ENCODE peak calls at places on chromosomes 6 and 20, in five cellular contexts. P, T, E, X and C are unnamed samples.

GRCh38 chr6:152635949-152636674 is 1.1 kb downstream of the SYNE1 start:
- DNase-seq in P (no peak), T (no peak), E (no peak), X (no peak), C (peak; percentile 77)

GRCh38 chr20:38227578-38228360 is 32.8 kb downstream of the KIAA1755 start:
- DNase-seq in P (no peak), T (no peak), E (no peak), X (no peak), C (no peak)

GRCh38 chr6:137417411-137417810 is 76.8 kb downstream of the OLIG3 start:
- DNase-seq in P (no peak), T (no peak), E (no peak), X (no peak), C (no peak)

GRCh38 chr6:130385059-130385695 is 19.4 kb downstream of the TMEM200A start:
- DNase-seq in P (no peak), T (no peak), E (no peak), X (no peak), C (no peak)

GRCh38 chr6:12504325-12504966 is 212.1 kb upstream of the PHACTR1 start:
- DNase-seq in P (peak; percentile 48), T (no peak), E (peak; percentile 47), X (no peak), C (no peak)

GRCh38 chr6:42104095-42104806 is 38.2 kb downstream of the C6orf132 start:
- DNase-seq in P (no peak), T (peak; percentile 63), E (peak; percentile 76), X (no peak), C (peak; percentile 62)

GRCh38 chr6:42616716-42617115 is 52.9 kb downstream of the UBR2 start:
- DNase-seq in P (no peak), T (no peak), E (no peak), X (no peak), C (no peak)

GRCh38 chr6:16278048-16278724 is 39.8 kb downstream of the GMPR start:
- DNase-seq in P (peak; percentile 7), T (no peak), E (peak; percentile 18), X (no peak), C (no peak)

GRCh38 chr6:30491963-30492616 is 2.8 kb downstream of the HLA-E start:
- DNase-seq in P (no peak), T (no peak), E (no peak), X (no peak), C (no peak)

GRCh38 chr6:145763742-145764141 is 28.4 kb upstream of the EPM2A start:
- DNase-seq in P (no peak), T (no peak), E (no peak), X (no peak), C (no peak)

GRCh38 chr6:169019727-169020491 is 233.7 kb downstream of the THBS2 start:
- DNase-seq in P (no peak), T (no peak), E (no peak), X (no peak), C (no peak)

GRCh38 chr6:20669571-20670314 is 135.5 kb downstream of the CDKAL1 start:
- DNase-seq in P (no peak), T (no peak), E (no peak), X (no peak), C (no peak)

GRCh38 chr6:70900061-70900460 is 56.8 kb downstream of the B3GAT2 start:
- DNase-seq in P (no peak), T (no peak), E (no peak), X (no peak), C (no peak)

GRCh38 chr20:540391-541201 is 3.0 kb downstream of the CSNK2A1 start:
- DNase-seq in P (no peak), T (no peak), E (no peak), X (no peak), C (no peak)

GRCh38 chr6:40894962-40895799 is 143.8 kb downstream of the UNC5CL start:
- DNase-seq in P (peak; percentile 40), T (no peak), E (no peak), X (no peak), C (peak; percentile 66)

GRCh38 chr20:49132995-49133451 is 55.1 kb downstream of the STAU1 start:
- DNase-seq in P (peak; percentile 47), T (no peak), E (peak; percentile 64), X (peak; percentile 30), C (peak; percentile 14)

GRCh38 chr6:37696841-37697735 is 595 bp downstream of the MDGA1 start:
- DNase-seq in P (no peak), T (peak; percentile 40), E (peak; percentile 41), X (no peak), C (no peak)

GRCh38 chr6:106063448-106063850 is 22.7 kb upstream of the PRDM1 start:
- DNase-seq in P (no peak), T (no peak), E (no peak), X (no peak), C (no peak)

GRCh38 chr6:14921170-14921569 is 324.7 kb upstream of the JARID2 start:
- DNase-seq in P (no peak), T (no peak), E (no peak), X (peak; percentile 77), C (no peak)

GRCh38 chr20:35583636-35584560 is 31.7 kb upstream of the SPAG4 start:
- DNase-seq in P (no peak), T (no peak), E (no peak), X (no peak), C (no peak)

GRCh38 chr6:38512211-38512610 is 127.5 kb downstream of the BTBD9 start:
- DNase-seq in P (no peak), T (no peak), E (no peak), X (no peak), C (no peak)

GRCh38 chr6:36547646-36548400 is 544 bp upstream of the STK38 start:
- DNase-seq in P (no peak), T (no peak), E (no peak), X (no peak), C (no peak)

GRCh38 chr6:22569281-22570184 is at the start of gene HDGFL1:
- DNase-seq in P (no peak), T (no peak), E (no peak), X (no peak), C (no peak)

GRCh38 chr6:105886066-105886811 is 199.9 kb upstream of the PRDM1 start:
- DNase-seq in P (no peak), T (no peak), E (no peak), X (no peak), C (no peak)

GRCh38 chr6:162882817-162883481 is 155.2 kb downstream of the PACRG start:
- DNase-seq in P (no peak), T (no peak), E (no peak), X (no peak), C (no peak)

GRCh38 chr6:68468244-68468884 is 166.7 kb upstream of the ADGRB3 start:
- DNase-seq in P (no peak), T (no peak), E (no peak), X (no peak), C (no peak)